ENCODE peak calls at places on chromosomes 2 and 18, in five cellular contexts. U is HFF-Myc; Q is effector CD8-positive, alpha-beta T cell; S is omental fat pad; O is stimulated activated CD8-positive, alpha-beta memory T cell treated with anti-CD3 and anti-CD28 coated beads, Interleukin-4, amount 100 ng/mL, for 4 hours. E is an unnamed sample.

GRCh38 chr2:65396348-65397026 is 35.9 kb downstream of the SPRED2 start:
- DNase-seq in U (no peak), Q (no peak), S (no peak), O (no peak), E (no peak)

GRCh38 chr18:35041752-35042379 is 653 bp downstream of the MAPRE2 start:
- DNase-seq in U (no peak), Q (no peak), S (no peak), O (no peak), E (no peak)

GRCh38 chr18:25047983-25048382 is 304.0 kb downstream of the ZNF521 start:
- DNase-seq in U (no peak), Q (no peak), S (no peak), O (no peak), E (no peak)

GRCh38 chr2:219252900-219253752 is at the start of gene TUBA4B:
- DNase-seq in U (no peak), Q (peak), S (no peak), O (no peak), E (no peak)

GRCh38 chr2:134365356-134365755 is 111.5 kb downstream of the MGAT5 start:
- DNase-seq in U (no peak), Q (no peak), S (no peak), O (no peak), E (no peak)

GRCh38 chr18:11994708-11995444 is 13.6 kb downstream of the IMPA2 start:
- DNase-seq in U (no peak), Q (no peak), S (no peak), O (no peak), E (no peak)

GRCh38 chr2:217314021-217314460 is 454.2 kb upstream of the TNP1 start:
- DNase-seq in U (peak), Q (no peak), S (no peak), O (no peak), E (no peak)

GRCh38 chr2:66693007-66693965 is 258.4 kb downstream of the MEIS1 start:
- DNase-seq in U (no peak), Q (no peak), S (no peak), O (no peak), E (no peak)

GRCh38 chr2:64396001-64396400 is 58.0 kb upstream of the LGALSL start:
- DNase-seq in U (no peak), Q (no peak), S (no peak), O (no peak), E (no peak)

GRCh38 chr2:98571796-98572195 is 36.5 kb downstream of the COA5 start:
- DNase-seq in U (no peak), Q (no peak), S (no peak), O (no peak), E (no peak)

GRCh38 chr2:212136216-212136795 is 402.3 kb downstream of the ERBB4 start:
- DNase-seq in U (no peak), Q (no peak), S (no peak), O (no peak), E (no peak)

GRCh38 chr18:24300703-24301102 is 96.9 kb downstream of the OSBPL1A start:
- DNase-seq in U (no peak), Q (no peak), S (no peak), O (no peak), E (no peak)

GRCh38 chr18:25253136-25253535 is 98.8 kb downstream of the ZNF521 start:
- DNase-seq in U (no peak), Q (no peak), S (no peak), O (no peak), E (no peak)

GRCh38 chr18:60753753-60754152 is 381.2 kb upstream of the MC4R start:
- DNase-seq in U (no peak), Q (no peak), S (no peak), O (no peak), E (no peak)

GRCh38 chr18:41268271-41268670 is 686.8 kb upstream of the PIK3C3 start:
- DNase-seq in U (no peak), Q (no peak), S (no peak), O (no peak), E (no peak)

GRCh38 chr2:233867993-233868532 is at the start of gene MSL3B:
- DNase-seq in U (peak), Q (peak), S (no peak), O (peak), E (peak)

E was measured in natural killer cell treated with Interleukin-12 subunit alpha and Interleukin-12 subunit beta and Interleukin-15 and Interleukin-18, amount 100 ng/mL, for 72 hours.